ENCODE peak calls at places on chromosome 6, in four cellular contexts. One of them, this sample, is unnamed.

GRCh38 chr6:139129284-139129683 is 5.6 kb upstream of the HECA start:
- DNase-seq in K562: no peak
- DNase-seq in HEK293T: no peak
- DNase-seq in HepG2: no peak
- DNase-seq in this sample: no peak

GRCh38 chr6:125310994-125311649 is 9.4 kb upstream of the HDDC2 start:
- DNase-seq in K562: peak
- DNase-seq in HepG2: peak
- DNase-seq in HEK293T: peak
- DNase-seq in this sample: no peak

GRCh38 chr6:85389180-85389797 is 60.6 kb upstream of the NT5E start:
- DNase-seq in K562: no peak
- DNase-seq in HEK293T: no peak
- DNase-seq in HepG2: no peak
- DNase-seq in this sample: no peak

GRCh38 chr6:52808660-52809059 is 5.0 kb upstream of the GSTA1 start:
- DNase-seq in HEK293T: no peak
- DNase-seq in K562: no peak
- DNase-seq in HepG2: no peak
- DNase-seq in this sample: no peak

GRCh38 chr6:150319924-150320323 is 48.9 kb upstream of the IYD start:
- DNase-seq in K562: no peak
- DNase-seq in HepG2: no peak
- DNase-seq in HEK293T: no peak
- DNase-seq in this sample: no peak

GRCh38 chr6:146595981-146596731 is 2.6 kb upstream of the ADGB start:
- DNase-seq in HepG2: no peak
- DNase-seq in K562: no peak
- DNase-seq in HEK293T: no peak
- DNase-seq in this sample: no peak

GRCh38 chr6:4611441-4612129 is 164.6 kb upstream of the CDYL start:
- DNase-seq in K562: no peak
- DNase-seq in HepG2: no peak
- DNase-seq in HEK293T: no peak
- DNase-seq in this sample: no peak

GRCh38 chr6:101178748-101179147 is 214.8 kb upstream of the GRIK2 start:
- DNase-seq in HEK293T: no peak
- DNase-seq in HepG2: no peak
- DNase-seq in K562: no peak
- DNase-seq in this sample: no peak

GRCh38 chr6:121105461-121105860 is 228.8 kb downstream of the TBC1D32 start:
- DNase-seq in HepG2: no peak
- DNase-seq in HEK293T: no peak
- DNase-seq in K562: no peak
- DNase-seq in this sample: no peak

GRCh38 chr6:156437084-156437879 is 339.9 kb upstream of the ARID1B start:
- DNase-seq in HepG2: no peak
- DNase-seq in HEK293T: no peak
- DNase-seq in K562: no peak
- DNase-seq in this sample: no peak

GRCh38 chr6:142279350-142280180 is 22.2 kb upstream of the ADGRG6 start:
- DNase-seq in HEK293T: no peak
- DNase-seq in K562: no peak
- DNase-seq in HepG2: peak
- DNase-seq in this sample: no peak

GRCh38 chr6:26577720-26578072 is 19.1 kb upstream of the ABT1 start:
- DNase-seq in HEK293T: no peak
- DNase-seq in HepG2: no peak
- DNase-seq in K562: no peak
- DNase-seq in this sample: no peak

GRCh38 chr6:169589699-169590257 is 112.1 kb downstream of the WDR27 start:
- DNase-seq in HEK293T: no peak
- DNase-seq in HepG2: no peak
- DNase-seq in K562: no peak
- DNase-seq in this sample: no peak

GRCh38 chr6:139230421-139230840 is 61.4 kb downstream of the TXLNB start:
- DNase-seq in HEK293T: no peak
- DNase-seq in K562: no peak
- DNase-seq in HepG2: no peak
- DNase-seq in this sample: no peak

GRCh38 chr6:151869345-151869744 is 61.9 kb downstream of the ESR1 start:
- DNase-seq in HEK293T: no peak
- DNase-seq in K562: no peak
- DNase-seq in HepG2: no peak
- DNase-seq in this sample: no peak

GRCh38 chr6:142871910-142872331 is 73.1 kb downstream of the HIVEP2 start:
- DNase-seq in K562: no peak
- DNase-seq in HEK293T: no peak
- DNase-seq in HepG2: peak
- DNase-seq in this sample: no peak

GRCh38 chr6:159169557-159170332 is 545 bp downstream of the FNDC1 start:
- DNase-seq in HepG2: no peak
- DNase-seq in HEK293T: peak
- DNase-seq in K562: peak
- DNase-seq in this sample: peak

GRCh38 chr6:21123485-21124436 is 469.8 kb upstream of the SOX4 start:
- DNase-seq in HEK293T: no peak
- DNase-seq in K562: no peak
- DNase-seq in HepG2: no peak
- DNase-seq in this sample: no peak

GRCh38 chr6:88619951-88620350 is 343.5 kb downstream of the RNGTT start:
- DNase-seq in HEK293T: no peak
- DNase-seq in K562: no peak
- DNase-seq in HepG2: no peak
- DNase-seq in this sample: no peak
- TF ChIP-seq ELF4 in HEK293T: no peak
- TF ChIP-seq ELF4 in K562: no peak
- TF ChIP-seq ELF4 in HepG2: no peak
- TF ChIP-seq ELF4 in this sample: no peak

GRCh38 chr6:90435207-90435899 is 138.7 kb upstream of the BACH2 start:
- DNase-seq in HEK293T: no peak
- DNase-seq in HepG2: no peak
- DNase-seq in K562: no peak
- DNase-seq in this sample: no peak
- TF ChIP-seq ELF4 in HEK293T: no peak
- TF ChIP-seq ELF4 in HepG2: no peak
- TF ChIP-seq ELF4 in K562: no peak
- TF ChIP-seq ELF4 in this sample: no peak

GRCh38 chr6:148269386-148269785 is 73.3 kb upstream of the SASH1 start:
- DNase-seq in HEK293T: no peak
- DNase-seq in K562: no peak
- DNase-seq in HepG2: no peak
- DNase-seq in this sample: no peak

GRCh38 chr6:148274809-148275208 is 67.8 kb upstream of the SASH1 start:
- DNase-seq in HepG2: no peak
- DNase-seq in HEK293T: no peak
- DNase-seq in K562: no peak
- DNase-seq in this sample: no peak

GRCh38 chr6:148273962-148274752 is 68.5 kb upstream of the SASH1 start:
- DNase-seq in HEK293T: no peak
- DNase-seq in K562: no peak
- DNase-seq in HepG2: no peak
- DNase-seq in this sample: no peak

GRCh38 chr6:148272084-148272483 is 70.6 kb upstream of the SASH1 start:
- DNase-seq in HepG2: no peak
- DNase-seq in HEK293T: no peak
- DNase-seq in K562: no peak
- DNase-seq in this sample: no peak

DNA sequence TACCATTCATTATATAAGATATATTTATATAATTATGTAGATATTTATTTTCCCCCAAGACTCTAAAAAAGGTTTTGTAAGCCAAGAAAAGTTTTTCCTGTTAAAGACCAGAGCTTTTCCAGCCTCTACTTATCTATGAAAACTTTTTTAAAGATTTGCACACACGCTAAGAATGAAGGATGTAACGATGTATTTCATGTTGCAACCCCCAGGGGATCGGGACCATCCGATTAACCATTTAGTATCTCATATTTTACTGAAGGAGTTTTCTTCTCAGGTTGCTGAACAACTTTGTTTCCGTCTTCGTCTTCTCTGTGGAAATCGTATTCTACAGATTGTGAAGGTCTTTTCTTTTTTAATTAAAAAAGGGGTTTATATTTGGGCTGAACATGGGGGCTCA is 70.0 kb upstream of the SASH1 start:
- DNase-seq in K562: no peak
- DNase-seq in HEK293T: no peak
- DNase-seq in HepG2: no peak
- DNase-seq in this sample: no peak
- TF ChIP-seq ELF4 in K562: no peak
- TF ChIP-seq ELF4 in HEK293T: no peak
- TF ChIP-seq ELF4 in HepG2: no peak
- TF ChIP-seq ELF4 in this sample: no peak

GRCh38 chr6:130138116-130138908 is 84.4 kb downstream of the SAMD3 start:
- DNase-seq in K562: no peak
- DNase-seq in HEK293T: no peak
- DNase-seq in HepG2: no peak
- DNase-seq in this sample: no peak

GRCh38 chr6:130138909-130139242 is 83.9 kb downstream of the SAMD3 start:
- DNase-seq in HEK293T: no peak
- DNase-seq in HepG2: no peak
- DNase-seq in K562: no peak
- DNase-seq in this sample: no peak

GRCh38 chr6:130143709-130144108 is 79.0 kb downstream of the SAMD3 start:
- DNase-seq in K562: no peak
- DNase-seq in HEK293T: no peak
- DNase-seq in HepG2: no peak
- DNase-seq in this sample: no peak

GRCh38 chr6:130136803-130137202 is 85.9 kb downstream of the SAMD3 start:
- DNase-seq in HepG2: no peak
- DNase-seq in HEK293T: no peak
- DNase-seq in K562: no peak
- DNase-seq in this sample: no peak

GRCh38 chr6:130140084-130140483 is 82.7 kb downstream of the SAMD3 start:
- DNase-seq in HepG2: no peak
- DNase-seq in K562: no peak
- DNase-seq in HEK293T: no peak
- DNase-seq in this sample: no peak
- TF ChIP-seq ELF4 in HepG2: no peak
- TF ChIP-seq ELF4 in K562: no peak
- TF ChIP-seq ELF4 in HEK293T: no peak
- TF ChIP-seq ELF4 in this sample: no peak

DNA sequence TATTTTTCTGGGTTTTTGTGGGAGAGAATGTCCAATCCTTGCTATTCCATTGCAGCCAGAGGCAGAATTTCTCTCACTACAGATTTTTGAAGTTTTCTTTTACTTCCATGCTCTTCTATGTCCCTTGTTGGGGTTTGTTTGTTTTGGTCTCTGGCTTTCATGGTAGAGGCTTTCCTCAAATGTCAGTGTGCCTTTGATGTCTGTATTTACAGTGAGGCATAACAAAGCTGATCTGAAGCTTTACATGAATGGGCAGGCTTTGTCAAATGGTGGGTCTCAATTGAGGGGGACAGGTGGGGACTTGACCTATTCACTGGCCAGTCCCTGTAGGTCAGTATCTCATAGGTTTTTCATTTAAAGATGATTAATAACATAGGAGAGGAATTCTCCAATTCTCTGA is 8.6 kb upstream of the CARMIL1 start:
- DNase-seq in HepG2: peak
- DNase-seq in HEK293T: no peak
- DNase-seq in K562: no peak
- DNase-seq in this sample: no peak
- TF ChIP-seq ELF4 in HepG2: no peak
- TF ChIP-seq ELF4 in HEK293T: no peak
- TF ChIP-seq ELF4 in K562: no peak
- TF ChIP-seq ELF4 in this sample: no peak

This sample was measured in WTC11.